ENCODE peak calls at places on chromosomes 16 and 17, in nine cellular contexts. V is Peyer's patch, C is gastrocnemius medialis, O is upper lobe of right lung, K is vagina, G is breast epithelium, X is neural progenitor cell, Q is uterus, F is endodermal cell. W is an unnamed sample.

GRCh38 chr17:49409066-49409465 is 5.6 kb downstream of the PHB1 start:
- DNase-seq in C (no peak), O (no peak), X (no peak), F (peak; percentile 29), G (no peak), V (no peak), K (no peak), Q (no peak), W (no peak)

GRCh38 chr16:87495578-87495977 is 2.8 kb upstream of the ZCCHC14 start:
- DNase-seq in Q (no peak), V (peak; percentile 47), K (no peak), X (no peak), F (no peak), O (no peak), G (no peak), C (no peak), W (no peak)

GRCh38 chr17:38554430-38555350 is 51.1 kb downstream of the SRCIN1 start:
- DNase-seq in X (no peak), K (no peak), O (no peak), V (no peak), F (no peak), Q (no peak), C (no peak), G (no peak), W (no peak)

GRCh38 chr16:71916397-71916920 is 21.1 kb downstream of the IST1 start:
- DNase-seq in F (no peak), O (no peak), X (no peak), K (no peak), C (no peak), G (no peak), V (no peak), Q (no peak), W (no peak)

GRCh38 chr17:73639926-73640325 is 4.3 kb downstream of the SDK2 start:
- DNase-seq in K (no peak), O (no peak), X (no peak), G (no peak), C (no peak), V (no peak), Q (no peak), F (no peak), W (no peak)

GRCh38 chr17:74519951-74520553 is 11.2 kb downstream of the CD300LB start:
- DNase-seq in Q (no peak), F (no peak), G (peak; percentile 33), C (peak; percentile 27), K (no peak), X (no peak), V (no peak), O (no peak), W (no peak)

GRCh38 chr17:50283246-50283645 is 9.0 kb downstream of the TMEM92 start:
- DNase-seq in Q (no peak), O (no peak), F (peak; percentile 55), V (no peak), K (no peak), C (no peak), X (no peak), G (no peak), W (no peak)

GRCh38 chr17:74761931-74762330 is 13.5 kb downstream of the NHERF1 start:
- DNase-seq in K (no peak), G (no peak), V (peak; percentile 44), O (no peak), C (no peak), X (no peak), Q (no peak), F (no peak), W (no peak)

GRCh38 chr17:9451919-9452318 is 123.7 kb downstream of the STX8 start:
- DNase-seq in Q (no peak), X (no peak), F (no peak), O (no peak), K (no peak), V (no peak), G (no peak), C (no peak), W (no peak)

GRCh38 chr16:11201498-11202259 is 54.3 kb downstream of the SOCS1 start:
- DNase-seq in V (no peak), G (no peak), X (peak; percentile 45), Q (no peak), C (no peak), K (no peak), O (no peak), F (peak; percentile 86), W (peak; percentile 63)

DNA sequence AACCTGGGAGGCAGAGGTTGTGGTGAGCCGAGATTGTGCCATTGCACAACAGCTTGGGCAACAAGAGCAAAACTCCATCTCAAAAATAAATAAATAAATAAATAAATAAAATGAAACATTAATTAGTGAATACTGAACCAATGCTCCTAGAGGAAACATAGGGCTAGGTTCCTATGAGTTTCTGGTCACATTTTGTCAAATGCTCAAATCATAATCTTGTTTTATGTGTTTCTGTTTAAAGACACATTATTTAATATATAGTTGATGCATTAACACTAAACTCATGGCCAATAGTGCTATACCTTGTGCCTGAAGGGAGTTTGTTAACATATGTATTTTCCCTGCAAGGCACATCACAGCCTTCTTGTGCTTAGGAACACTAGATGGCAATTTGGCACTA is 66.8 kb downstream of the HS3ST3A1 start:
- DNase-seq in G (no peak), Q (no peak), C (no peak), K (no peak), X (no peak), O (no peak), F (no peak), V (no peak), W (no peak)
- H3K27ac ChIP-seq in G (no peak overlapping the region), Q (no peak overlapping the region), C (no peak overlapping the region), K (no peak overlapping the region), X (no peak overlapping the region), O (no peak overlapping the region), F (no peak overlapping the region), V (no peak overlapping the region), W (no peak overlapping the region)

DNA sequence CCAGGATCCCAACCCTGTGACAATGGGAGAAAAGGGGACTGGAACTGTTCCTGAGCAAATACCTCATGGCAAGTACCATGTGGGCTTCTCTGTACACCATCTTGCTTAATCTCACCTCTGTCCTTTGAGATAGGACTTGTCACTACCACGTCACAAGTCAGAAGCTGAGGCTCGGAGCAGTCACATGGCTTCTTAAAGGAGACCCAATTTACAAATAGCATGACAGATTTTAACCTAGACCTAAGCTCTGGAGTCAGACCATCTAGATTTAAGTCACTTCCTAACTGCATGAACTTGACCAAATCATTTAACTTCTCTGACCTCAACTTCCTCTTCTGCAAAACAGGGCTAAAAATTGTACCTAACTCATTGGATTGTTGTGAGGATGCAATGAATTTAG is 36.0 kb upstream of the CCL1 start:
- DNase-seq in O (no peak), K (no peak), G (no peak), X (no peak), C (no peak), F (no peak), V (no peak), Q (no peak), W (no peak)
- H3K4me3 ChIP-seq in O (no peak overlapping the region), K (no peak overlapping the region), G (no peak overlapping the region), X (no peak overlapping the region), C (no peak overlapping the region), F (no peak overlapping the region), V (no peak overlapping the region), Q (no peak overlapping the region), W (no peak overlapping the region)

GRCh38 chr16:49836668-49837067 is 19.2 kb downstream of the ZNF423 start:
- DNase-seq in K (no peak), C (no peak), Q (no peak), X (no peak), V (no peak), G (no peak), F (no peak), O (no peak), W (no peak)

GRCh38 chr16:49839462-49839825 is 16.5 kb downstream of the ZNF423 start:
- DNase-seq in Q (no peak), F (no peak), O (no peak), C (no peak), K (no peak), V (no peak), G (no peak), X (no peak), W (no peak)

GRCh38 chr16:49838361-49838638 is 17.6 kb downstream of the ZNF423 start:
- DNase-seq in V (no peak), F (no peak), C (no peak), X (no peak), Q (no peak), O (no peak), K (no peak), G (no peak), W (no peak)

GRCh38 chr16:49837673-49838360 is 18.1 kb downstream of the ZNF423 start:
- DNase-seq in C (no peak), F (no peak), O (no peak), X (no peak), V (no peak), K (no peak), G (no peak), Q (no peak), W (no peak)

GRCh38 chr16:49838639-49839461 is 17.1 kb downstream of the ZNF423 start:
- DNase-seq in C (no peak), K (no peak), O (no peak), X (peak; percentile 76), V (no peak), G (no peak), F (peak; percentile 77), Q (peak; percentile 33), W (no peak)
- H3K27ac ChIP-seq in C (peak overlapping the region; percentile 94), K (peak overlapping the region; percentile 95), O (peak overlapping the region; percentile 3), X (no peak overlapping the region), V (peak overlapping the region; percentile 66), G (peak overlapping the region; percentile 67), F (peak overlapping the region; percentile 83), Q (peak overlapping the region; percentile 43), W (no peak overlapping the region)

GRCh38 chr17:12438212-12438611 is 227.5 kb upstream of the MYOCD start:
- DNase-seq in X (no peak), C (no peak), O (no peak), V (no peak), F (no peak), Q (no peak), K (no peak), G (no peak), W (no peak)

GRCh38 chr17:12438813-12439586 is 226.7 kb upstream of the MYOCD start:
- DNase-seq in X (no peak), O (no peak), G (no peak), F (peak; percentile 60), K (no peak), V (no peak), C (no peak), Q (no peak), W (no peak)
- H3K4me3 ChIP-seq in X (no peak overlapping the region), O (no peak overlapping the region), G (no peak overlapping the region), F (no peak overlapping the region), K (no peak overlapping the region), V (no peak overlapping the region), C (no peak overlapping the region), Q (no peak overlapping the region), W (no peak overlapping the region)